ENCODE peak calls at places on chromosomes 5 and 9, in five cellular contexts. M is psoas muscle; K is effector CD8-positive, alpha-beta T cell; X is WTC11; F is coronary artery. D is an unnamed sample.

GRCh38 chr9:133258061-133259015 is 16.7 kb downstream of the ABO start:
- DNase-seq in M (no peak), K (no peak), X (no peak), F (peak), D (no peak)

GRCh38 chr9:34047864-34048729 is 590 bp downstream of the UBAP2 start:
- DNase-seq in M (peak), K (peak), X (peak), F (peak), D (no peak)

GRCh38 chr5:80569086-80569960 is 757 bp downstream of the ANKRD34B start:
- DNase-seq in M (no peak), K (no peak), X (peak), F (no peak), D (no peak)

GRCh38 chr5:122264610-122265009 is 47.4 kb upstream of the SNCAIP start:
- DNase-seq in M (no peak), K (no peak), X (no peak), F (no peak), D (no peak)

GRCh38 chr9:131469369-131469768 is 33.3 kb upstream of the POMT1 start:
- DNase-seq in M (peak), K (no peak), X (no peak), F (peak), D (no peak)

GRCh38 chr5:144567416-144567770 is 396.7 kb downstream of the KCTD16 start:
- DNase-seq in M (no peak), K (no peak), X (no peak), F (no peak), D (no peak)

GRCh38 chr5:159456722-159457462 is 126.6 kb upstream of the IL12B start:
- DNase-seq in M (no peak), K (no peak), X (no peak), F (no peak), D (no peak)

GRCh38 chr9:106954562-106954961 is 91.6 kb downstream of the ZNF462 start:
- DNase-seq in M (no peak), K (no peak), X (no peak), F (no peak), D (no peak)

GRCh38 chr5:176901260-176902101 is 2.3 kb upstream of the HK3 start:
- DNase-seq in M (no peak), K (no peak), X (no peak), F (no peak), D (no peak)

GRCh38 chr5:27473300-27474053 is 435.1 kb upstream of the CDH9 start:
- DNase-seq in M (no peak), K (no peak), X (no peak), F (no peak), D (no peak)

GRCh38 chr5:5344606-5345005 is 77.9 kb upstream of the ICE1 start:
- DNase-seq in M (no peak), K (no peak), X (no peak), F (no peak), D (no peak)

GRCh38 chr9:131411719-131412681 is 18.1 kb downstream of the PRRC2B start:
- DNase-seq in M (no peak), K (no peak), X (no peak), F (no peak), D (no peak)

GRCh38 chr9:134378901-134379338 is 52.7 kb downstream of the RXRA start:
- DNase-seq in M (peak), K (no peak), X (no peak), F (no peak), D (no peak)

GRCh38 chr5:1507016-1507375 is 16.8 kb downstream of the LPCAT1 start:
- DNase-seq in M (peak), K (no peak), X (no peak), F (no peak), D (no peak)

GRCh38 chr5:72185717-72186388 is 78.6 kb downstream of the MAP1B start:
- DNase-seq in M (peak), K (no peak), X (no peak), F (no peak), D (no peak)

GRCh38 chr5:103114440-103114839 is 5.5 kb downstream of the GIN1 start:
- DNase-seq in M (no peak), K (no peak), X (no peak), F (no peak), D (no peak)

GRCh38 chr5:142316051-142316450 is 8.8 kb downstream of the SPRY4 start:
- DNase-seq in M (no peak), K (no peak), X (no peak), F (no peak), D (no peak)

GRCh38 chr9:122325124-122325523 is 45.7 kb upstream of the PTGS1 start:
- DNase-seq in M (no peak), K (no peak), X (no peak), F (no peak), D (no peak)

GRCh38 chr5:109837226-109837861 is 147.6 kb downstream of the MAN2A1 start:
- DNase-seq in M (no peak), K (no peak), X (no peak), F (no peak), D (no peak)

GRCh38 chr9:34744295-34745221 is 34.6 kb upstream of the CCL21 start:
- DNase-seq in M (peak), K (no peak), X (no peak), F (no peak), D (no peak)

GRCh38 chr5:141778211-141778610 is 96.2 kb upstream of the ARAP3 start:
- DNase-seq in M (peak), K (no peak), X (no peak), F (no peak), D (no peak)

GRCh38 chr5:32916648-32917047 is 205.5 kb downstream of the NPR3 start:
- DNase-seq in M (no peak), K (no peak), X (peak), F (no peak), D (peak)

GRCh38 chr9:10875752-10876151 is 262.9 kb upstream of the PTPRD start:
- DNase-seq in M (no peak), K (no peak), X (no peak), F (no peak), D (peak)

GRCh38 chr9:88535932-88536324 is 950 bp downstream of the NXNL2 start:
- DNase-seq in M (peak), K (no peak), X (peak), F (peak), D (no peak)

GRCh38 chr5:133196441-133197085 is 144.8 kb downstream of the HSPA4 start:
- DNase-seq in M (no peak), K (no peak), X (no peak), F (no peak), D (no peak)

GRCh38 chr9:114159562-114160145 is 4.3 kb downstream of the COL27A1 start:
- DNase-seq in M (no peak), K (no peak), X (no peak), F (no peak), D (no peak)

GRCh38 chr5:82405166-82405565 is 127.0 kb upstream of the RPS23 start:
- DNase-seq in M (no peak), K (no peak), X (no peak), F (no peak), D (peak)

GRCh38 chr5:55903121-55903701 is 52.1 kb downstream of the IL31RA start:
- DNase-seq in M (no peak), K (peak), X (no peak), F (no peak), D (no peak)

GRCh38 chr5:104635216-104635615 is 1072.6 kb upstream of the NUDT12 start:
- DNase-seq in M (no peak), K (no peak), X (no peak), F (no peak), D (peak)

GRCh38 chr5:158639876-158640570 is 459.7 kb downstream of the EBF1 start:
- DNase-seq in M (no peak), K (no peak), X (no peak), F (no peak), D (peak)

GRCh38 chr9:90044710-90045151 is 439.9 kb downstream of the GADD45G start:
- DNase-seq in M (no peak), K (no peak), X (no peak), F (no peak), D (peak)

GRCh38 chr5:127572930-127573329 is 55.5 kb downstream of the PRRC1 start:
- DNase-seq in M (no peak), K (no peak), X (no peak), F (no peak), D (no peak)

GRCh38 chr9:88196456-88196855 is 58.2 kb upstream of the SPATA31C2 start:
- DNase-seq in M (no peak), K (no peak), X (no peak), F (no peak), D (no peak)

D was measured in HS-5.